ENCODE peak calls at places on chromosomes 11 and 22, in four cellular contexts. Z, S, E and V are unnamed samples.

GRCh38 chr22:49664371-49664881 is 163.2 kb downstream of the BRD1 start:
- DNase-seq in Z (no peak), S (peak; percentile 12), E (no peak), V (peak; percentile 65)

GRCh38 chr22:31828739-31829138 is 74.9 kb downstream of the DEPDC5 start:
- DNase-seq in Z (no peak), S (no peak), E (no peak), V (no peak)

GRCh38 chr11:86374586-86374985 is at the start of gene CCDC81:
- DNase-seq in Z (no peak), S (no peak), E (peak; percentile 49), V (peak; percentile 53)

GRCh38 chr11:62324738-62325556 is 12.3 kb upstream of the ASRGL1 start:
- DNase-seq in Z (no peak), S (no peak), E (peak; percentile 41), V (no peak)

GRCh38 chr11:121323208-121323607 is 30.6 kb downstream of the SC5D start:
- DNase-seq in Z (no peak), S (no peak), E (no peak), V (no peak)

GRCh38 chr11:82494988-82495432 is 238.7 kb downstream of the FAM181B start:
- DNase-seq in Z (no peak), S (no peak), E (no peak), V (no peak)

GRCh38 chr22:50304528-50305392 is 2.7 kb downstream of the PLXNB2 start:
- DNase-seq in Z (no peak), S (no peak), E (no peak), V (peak; percentile 95)

GRCh38 chr11:116640641-116641402 is 132.0 kb downstream of the BUD13 start:
- DNase-seq in Z (no peak), S (no peak), E (no peak), V (no peak)

GRCh38 chr11:67490727-67491065 is 7.9 kb downstream of the AIP start:
- DNase-seq in Z (no peak), S (no peak), E (no peak), V (peak; percentile 83)

GRCh38 chr22:40922484-40923303 is 28.5 kb upstream of the RBX1 start:
- DNase-seq in Z (no peak), S (no peak), E (no peak), V (no peak)

GRCh38 chr22:27086080-27086479 is 428.7 kb downstream of the MIAT start:
- DNase-seq in Z (no peak), S (no peak), E (no peak), V (no peak)

GRCh38 chr22:46807458-46807857 is 45.0 kb downstream of the TBC1D22A start:
- DNase-seq in Z (no peak), S (no peak), E (no peak), V (no peak)

GRCh38 chr11:40924915-40925314 is 534.5 kb downstream of the LRRC4C start:
- DNase-seq in Z (no peak), S (no peak), E (no peak), V (no peak)

GRCh38 chr11:114307524-114308203 is 11.5 kb downstream of the NNMT start:
- DNase-seq in Z (peak; percentile 72), S (peak; percentile 60), E (no peak), V (peak; percentile 78)

GRCh38 chr11:29780756-29781155 is 236.1 kb downstream of the KCNA4 start:
- DNase-seq in Z (peak; percentile 28), S (no peak), E (no peak), V (peak; percentile 29)

GRCh38 chr11:34033399-34033798 is 18.1 kb upstream of the CAPRIN1 start:
- DNase-seq in Z (no peak), S (no peak), E (no peak), V (no peak)

GRCh38 chr22:22079404-22080148 is 97.0 kb upstream of the TOP3B start:
- DNase-seq in Z (no peak), S (no peak), E (no peak), V (no peak)

GRCh38 chr22:36343070-36343719 is 44.6 kb downstream of the MYH9 start:
- DNase-seq in Z (no peak), S (no peak), E (no peak), V (peak; percentile 77)

GRCh38 chr11:74157169-74157568 is 13.6 kb downstream of the C2CD3 start:
- DNase-seq in Z (no peak), S (no peak), E (no peak), V (no peak)

GRCh38 chr11:65524747-65525658 is at the start of gene SCYL1:
- DNase-seq in Z (peak; percentile 83), S (peak; percentile 86), E (no peak), V (peak; percentile 98)

GRCh38 chr22:19802881-19803735 is 42.5 kb downstream of the TBX1 start:
- DNase-seq in Z (no peak), S (no peak), E (no peak), V (peak; percentile 65)

GRCh38 chr22:39214383-39215069 is 30.3 kb downstream of the PDGFB start:
- DNase-seq in Z (no peak), S (peak; percentile 4), E (peak; percentile 50), V (peak; percentile 46)

GRCh38 chr11:128768876-128769275 is 75.0 kb downstream of the FLI1 start:
- DNase-seq in Z (peak; percentile 54), S (no peak), E (no peak), V (no peak)

GRCh38 chr11:128766687-128767086 is 72.8 kb downstream of the FLI1 start:
- DNase-seq in Z (no peak), S (no peak), E (no peak), V (peak; percentile 55)

GRCh38 chr11:128765571-128766530 is 72.0 kb downstream of the FLI1 start:
- DNase-seq in Z (no peak), S (no peak), E (no peak), V (peak; percentile 88)

GRCh38 chr11:128765104-128765503 is 71.2 kb downstream of the FLI1 start:
- DNase-seq in Z (no peak), S (no peak), E (no peak), V (no peak)

DNA sequence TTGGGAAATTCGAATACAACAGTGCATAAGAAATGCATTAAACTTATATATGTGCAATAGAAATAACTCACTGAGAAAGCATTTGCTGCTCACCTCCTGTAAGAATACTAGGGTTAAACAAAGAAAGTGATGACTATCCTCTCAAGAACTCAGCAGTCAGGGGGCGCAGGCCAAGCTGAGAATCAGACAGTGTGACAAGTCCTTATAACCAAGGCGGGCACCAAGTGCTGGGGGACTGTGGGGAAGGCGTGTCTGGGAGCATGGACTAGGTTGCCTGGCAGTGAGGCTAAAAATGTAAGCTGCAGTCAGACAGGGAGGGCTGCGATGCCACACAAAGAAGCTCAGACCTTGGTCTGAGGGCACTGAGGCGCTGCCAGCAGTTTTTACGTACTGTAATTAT is 73.6 kb downstream of the FLI1 start:
- DNase-seq in Z (no peak), S (no peak), E (no peak), V (peak; percentile 90)
- H3K4me3 ChIP-seq in Z (no peak overlapping the region), S (no peak overlapping the region), E (no peak overlapping the region), V (no peak overlapping the region)

DNA sequence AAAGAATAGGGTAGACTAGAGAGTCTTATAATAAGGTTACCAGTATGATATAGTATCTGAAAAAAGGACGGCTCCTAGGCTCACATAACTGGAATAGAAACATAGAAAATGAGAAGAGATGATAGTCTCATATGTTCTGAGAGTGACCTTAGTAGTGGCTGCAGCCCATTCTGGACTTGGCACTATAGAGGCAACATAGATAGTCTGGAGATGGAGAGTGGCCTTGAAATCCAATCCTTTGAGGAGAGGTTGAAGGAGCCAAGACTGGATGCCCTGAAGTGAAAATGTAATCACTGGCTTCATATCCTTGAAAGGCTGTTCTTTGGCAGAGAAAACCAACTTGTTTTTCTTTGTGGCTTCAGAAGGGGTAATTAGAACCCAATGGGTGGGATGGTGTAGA is 81.1 kb downstream of the STIM1 start:
- DNase-seq in Z (no peak), S (no peak), E (no peak), V (no peak)
- H3K27me3 ChIP-seq in Z (no peaks in the 10 kb centered on the region), S (no peaks in the 10 kb centered on the region), E (no peaks in the 10 kb centered on the region), V (no peaks in the 10 kb centered on the region)

GRCh38 chr11:47914743-47915142 is 65.6 kb upstream of the PTPRJ start:
- DNase-seq in Z (no peak), S (no peak), E (no peak), V (no peak)

GRCh38 chr11:47917643-47918369 is 62.6 kb upstream of the PTPRJ start:
- DNase-seq in Z (peak; percentile 86), S (peak; percentile 84), E (no peak), V (no peak)

GRCh38 chr11:47913569-47914244 is 65.6 kb upstream of the NUP160 start:
- DNase-seq in Z (no peak), S (no peak), E (no peak), V (no peak)

GRCh38 chr11:47916361-47916841 is 64.0 kb upstream of the PTPRJ start:
- DNase-seq in Z (peak; percentile 39), S (peak; percentile 74), E (no peak), V (no peak)

DNA sequence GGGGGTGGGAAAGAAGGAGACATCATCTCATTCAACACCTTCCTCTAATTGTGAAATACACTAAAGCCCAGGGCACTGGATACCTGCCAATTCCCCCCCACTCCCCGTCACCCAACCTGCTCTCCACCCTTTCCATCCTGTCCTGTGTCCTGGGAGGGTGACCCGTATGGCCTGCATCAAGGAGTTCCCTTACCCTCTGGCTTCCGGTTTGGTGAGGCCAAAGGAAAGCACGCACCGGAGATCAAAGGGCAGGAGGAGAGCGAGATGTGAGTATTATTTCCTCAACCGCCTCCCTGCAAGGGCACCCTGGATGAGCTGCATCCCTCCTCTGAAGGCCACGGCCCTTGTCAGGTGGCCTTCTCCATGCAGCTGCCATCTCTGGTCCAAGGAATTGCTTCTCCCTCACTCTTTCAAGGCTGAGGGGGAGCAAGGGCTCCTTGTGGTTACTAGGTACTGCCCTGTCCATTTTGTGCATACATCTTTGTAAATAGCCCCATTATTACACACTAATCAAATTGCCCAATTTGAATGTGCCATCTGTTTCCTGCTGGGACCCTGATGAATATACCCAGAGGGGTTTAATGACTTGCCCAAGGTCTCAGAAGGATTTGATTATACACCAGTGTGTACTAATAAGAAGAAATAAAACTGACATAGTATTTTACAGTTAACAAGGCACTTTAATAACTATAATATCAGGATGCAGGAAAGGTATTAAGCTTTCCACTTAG is 64.8 kb upstream of the PTPRJ start:
- DNase-seq in Z (no peak), S (peak; percentile 52), E (no peak), V (no peak)
- H3K27ac ChIP-seq in Z (peak overlapping the region; percentile 4), S (peak overlapping the region; percentile 66), E (no peak overlapping the region), V (no peak overlapping the region)

DNA sequence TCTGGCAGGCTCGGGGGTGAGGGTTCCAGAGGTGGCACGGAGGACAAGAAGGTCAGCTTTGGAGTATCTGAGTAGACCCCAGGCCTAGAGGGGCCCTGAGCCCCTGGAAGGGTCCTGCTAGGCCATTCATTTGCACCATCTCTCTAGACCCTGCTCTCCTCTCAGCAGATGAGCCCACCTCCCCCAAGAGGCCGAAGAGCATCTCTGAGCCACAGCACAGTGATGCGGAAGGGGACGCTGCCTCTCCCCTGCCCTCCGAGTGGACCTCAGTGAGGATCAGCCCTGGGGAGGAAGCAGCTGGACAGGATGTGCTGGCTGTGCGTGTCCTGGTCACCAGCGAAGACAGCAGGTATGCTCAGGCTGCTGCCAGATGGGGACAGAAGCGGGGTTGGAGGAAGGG is 101.6 kb upstream of the PARVA start:
- DNase-seq in Z (no peak), S (no peak), E (no peak), V (no peak)
- H3K4me3 ChIP-seq in Z (no peak overlapping the region), S (no peak overlapping the region), E (no peak overlapping the region), V (no peak overlapping the region)

GRCh38 chr11:20598487-20598886 is 921 bp upstream of the SLC6A5 start:
- DNase-seq in Z (no peak), S (no peak), E (no peak), V (no peak)

GRCh38 chr11:20597137-20597923 is 2.1 kb upstream of the SLC6A5 start:
- DNase-seq in Z (no peak), S (no peak), E (no peak), V (peak; percentile 63)

GRCh38 chr11:20599424-20600346 is at the start of gene SLC6A5:
- DNase-seq in Z (no peak), S (no peak), E (peak; percentile 49), V (peak; percentile 90)

GRCh38 chr11:20596629-20597129 is 2.7 kb upstream of the SLC6A5 start:
- DNase-seq in Z (no peak), S (no peak), E (no peak), V (no peak)

GRCh38 chr11:20597924-20598484 is 1.4 kb upstream of the SLC6A5 start:
- DNase-seq in Z (no peak), S (no peak), E (no peak), V (peak; percentile 59)
- H3K27me3 ChIP-seq in Z (peaks cover 72% of the 10 kb centered on the region), S (peaks cover 39% of the 10 kb centered on the region), E (peaks cover 79% of the 10 kb centered on the region), V (peaks cover 80% of the 10 kb centered on the region)